ENCODE peak calls at places on chromosomes 7 and 10, in seven cellular contexts. W is IMR-90, F is right lobe of liver, E is bronchial epithelial cell, P is NB4, Q is cardiac fibroblast, R is lower lobe of right lung. U is an unnamed sample.

GRCh38 chr7:73833251-73833919 is 2.6 kb downstream of the CLDN4 start:
- DNase-seq in W (no peak), F (no peak), E (no peak), P (no peak), Q (no peak), R (no peak), U (no peak)

GRCh38 chr7:151923097-151923876 is 33.0 kb upstream of the GALNTL5 start:
- DNase-seq in W (no peak), F (no peak), E (peak; percentile 29), P (peak; percentile 79), Q (peak; percentile 43), R (peak; percentile 70), U (no peak)

GRCh38 chr10:93403741-93404354 is 78.3 kb downstream of the MYOF start:
- DNase-seq in W (no peak), F (no peak), E (peak; percentile 77), P (no peak), Q (no peak), R (no peak), U (no peak)

GRCh38 chr7:47254081-47255006 is 327.6 kb downstream of the TNS3 start:
- DNase-seq in W (peak; percentile 35), F (peak; percentile 87), E (peak; percentile 13), P (peak; percentile 97), Q (peak; percentile 71), R (peak; percentile 90), U (peak; percentile 84)

GRCh38 chr7:146875222-146875785 is 758.7 kb downstream of the CNTNAP2 start:
- DNase-seq in W (no peak), F (no peak), E (no peak), P (no peak), Q (no peak), R (no peak), U (no peak)

GRCh38 chr10:11898372-11899066 is 75.4 kb downstream of the PROSER2 start:
- DNase-seq in W (peak; percentile 30), F (peak; percentile 85), E (peak; percentile 88), P (no peak), Q (peak; percentile 30), R (peak; percentile 84), U (no peak)

GRCh38 chr10:95211606-95212279 is 17.7 kb downstream of the ACSM6 start:
- DNase-seq in W (peak; percentile 13), F (no peak), E (peak; percentile 77), P (no peak), Q (no peak), R (no peak), U (no peak)

GRCh38 chr10:11629731-11630130 is 18.3 kb upstream of the USP6NL start:
- DNase-seq in W (no peak), F (no peak), E (no peak), P (no peak), Q (no peak), R (no peak), U (no peak)

GRCh38 chr7:50812847-50813475 is 30.3 kb upstream of the GRB10 start:
- DNase-seq in W (peak; percentile 70), F (peak; percentile 77), E (peak; percentile 88), P (no peak), Q (peak; percentile 81), R (peak; percentile 72), U (peak; percentile 73)

GRCh38 chr7:2807846-2808772 is 36.0 kb downstream of the GNA12 start:
- DNase-seq in W (peak; percentile 68), F (no peak), E (no peak), P (no peak), Q (no peak), R (no peak), U (no peak)

GRCh38 chr7:129781856-129782256 is 170.3 kb downstream of the NRF1 start:
- DNase-seq in W (no peak), F (no peak), E (no peak), P (no peak), Q (no peak), R (no peak), U (no peak)

GRCh38 chr7:96088579-96088978 is 233.3 kb downstream of the SLC25A13 start:
- DNase-seq in W (peak; percentile 46), F (no peak), E (peak; percentile 91), P (no peak), Q (peak; percentile 2), R (no peak), U (no peak)

GRCh38 chr10:78331391-78331922 is 297.8 kb downstream of the RPS24 start:
- DNase-seq in W (peak; percentile 76), F (no peak), E (no peak), P (no peak), Q (peak; percentile 40), R (no peak), U (no peak)

GRCh38 chr7:38703093-38703492 is 71.9 kb upstream of the AMPH start:
- DNase-seq in W (no peak), F (no peak), E (peak; percentile 87), P (no peak), Q (no peak), R (no peak), U (no peak)

GRCh38 chr10:61900829-61901783 is at the start of gene ARID5B:
- DNase-seq in W (peak; percentile 72), F (peak; percentile 52), E (peak; percentile 61), P (peak; percentile 71), Q (peak; percentile 78), R (no peak), U (peak; percentile 87)

GRCh38 chr10:61903184-61903990 is 1.9 kb downstream of the ARID5B start:
- DNase-seq in W (peak; percentile 55), F (peak; percentile 78), E (peak; percentile 58), P (peak; percentile 75), Q (peak; percentile 75), R (peak; percentile 77), U (peak; percentile 81)

GRCh38 chr10:61903991-61904350 is 2.5 kb downstream of the ARID5B start:
- DNase-seq in W (peak; percentile 19), F (no peak), E (peak; percentile 18), P (no peak), Q (no peak), R (no peak), U (no peak)

GRCh38 chr10:61901829-61902447 is 439 bp downstream of the ARID5B start:
- DNase-seq in W (no peak), F (no peak), E (no peak), P (no peak), Q (peak; percentile 46), R (no peak), U (no peak)

GRCh38 chr10:61902448-61903183 is 1.1 kb downstream of the ARID5B start:
- DNase-seq in W (peak; percentile 61), F (peak; percentile 79), E (peak; percentile 90), P (peak; percentile 80), Q (peak; percentile 77), R (peak; percentile 47), U (no peak)
- TF ChIP-seq CTCF in W (peak; percentile 31), F (no peak), E (peak; percentile 10), P (peak; percentile 19), Q (no peak), R (no peak), U (no peak)

DNA sequence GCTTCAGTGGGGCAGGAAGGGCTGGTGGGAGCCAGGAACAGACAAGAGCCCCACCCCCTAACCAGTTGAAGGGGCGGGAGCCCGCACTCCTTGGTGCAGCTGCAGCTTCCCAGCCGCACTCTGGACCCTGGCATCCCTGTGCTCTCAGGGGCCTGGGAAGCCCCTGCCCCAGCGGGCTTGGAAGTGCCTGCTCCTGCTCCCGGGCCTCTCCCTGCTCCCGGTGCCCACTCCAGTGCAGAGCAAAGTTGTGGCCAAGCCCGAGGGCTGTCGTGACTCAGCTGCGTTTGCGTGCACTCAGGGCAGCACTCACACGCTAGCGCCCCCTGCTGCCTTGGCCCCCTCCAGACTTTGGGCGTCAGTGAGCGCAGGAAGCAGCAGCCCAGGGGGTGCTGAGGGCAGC is 883.8 kb downstream of the LRMDA start:
- DNase-seq in W (no peak), F (no peak), E (no peak), P (no peak), Q (no peak), R (no peak), U (no peak)
- TF ChIP-seq CTCF in W (no peak), F (no peak), E (no peak), P (no peak), Q (no peak), R (no peak), U (no peak)

GRCh38 chr7:24591152-24591551 is 17.9 kb downstream of the PALS2 start:
- DNase-seq in W (no peak), F (no peak), E (no peak), P (no peak), Q (no peak), R (no peak), U (no peak)
- TF ChIP-seq CTCF in W (no peak), F (no peak), E (no peak), P (no peak), Q (no peak), R (no peak), U (no peak)

GRCh38 chr10:3455385-3456334 is 283.1 kb upstream of the PITRM1 start:
- DNase-seq in W (peak; percentile 19), F (peak; percentile 38), E (no peak), P (no peak), Q (peak; percentile 70), R (no peak), U (no peak)

GRCh38 chr10:3451516-3452185 is 279.1 kb upstream of the PITRM1 start:
- DNase-seq in W (no peak), F (no peak), E (no peak), P (no peak), Q (no peak), R (no peak), U (no peak)

GRCh38 chr10:3452234-3452633 is 279.7 kb upstream of the PITRM1 start:
- DNase-seq in W (peak; percentile 97), F (no peak), E (no peak), P (no peak), Q (peak; percentile 95), R (no peak), U (no peak)

GRCh38 chr10:3452683-3453388 is 280.3 kb upstream of the PITRM1 start:
- DNase-seq in W (peak; percentile 90), F (no peak), E (peak; percentile 37), P (no peak), Q (peak; percentile 92), R (no peak), U (no peak)
- TF ChIP-seq CTCF in W (no peak), F (no peak), E (no peak), P (no peak), Q (no peak), R (no peak), U (no peak)